ENCODE peak calls at places on chromosomes 2 and 18, in seven cellular contexts. One of them, this sample, is unnamed.

GRCh38 chr2:215921884-215922283 is 91.5 kb downstream of the MREG start:
- DNase-seq in GM23248: peak
- DNase-seq in endothelial cell of umbilical vein: peak
- DNase-seq in thoracic aorta: no peak
- DNase-seq in adrenal gland: peak
- DNase-seq in heart left ventricle: no peak
- DNase-seq in lower lobe of right lung: no peak
- DNase-seq in this sample: no peak

GRCh38 chr18:29251681-29252080 is 1074.8 kb upstream of the CDH2 start:
- DNase-seq in GM23248: no peak
- DNase-seq in endothelial cell of umbilical vein: no peak
- DNase-seq in thoracic aorta: no peak
- DNase-seq in adrenal gland: no peak
- DNase-seq in heart left ventricle: no peak
- DNase-seq in lower lobe of right lung: no peak
- DNase-seq in this sample: no peak

GRCh38 chr2:98909381-98910211 is 26.4 kb downstream of the CRACDL start:
- DNase-seq in GM23248: peak
- DNase-seq in endothelial cell of umbilical vein: peak
- DNase-seq in thoracic aorta: no peak
- DNase-seq in adrenal gland: no peak
- DNase-seq in heart left ventricle: peak
- DNase-seq in lower lobe of right lung: peak
- DNase-seq in this sample: no peak

GRCh38 chr2:217822296-217823252 is 180.2 kb downstream of the TNS1 start:
- DNase-seq in GM23248: peak
- DNase-seq in endothelial cell of umbilical vein: no peak
- DNase-seq in thoracic aorta: peak
- DNase-seq in adrenal gland: peak
- DNase-seq in heart left ventricle: no peak
- DNase-seq in lower lobe of right lung: peak
- DNase-seq in this sample: no peak

GRCh38 chr18:31825772-31826171 is 65.1 kb upstream of the SLC25A52 start:
- DNase-seq in GM23248: no peak
- DNase-seq in endothelial cell of umbilical vein: no peak
- DNase-seq in thoracic aorta: no peak
- DNase-seq in adrenal gland: no peak
- DNase-seq in heart left ventricle: no peak
- DNase-seq in lower lobe of right lung: no peak
- DNase-seq in this sample: no peak

GRCh38 chr2:18119883-18120282 is 241.4 kb downstream of the KCNS3 start:
- DNase-seq in GM23248: peak
- DNase-seq in endothelial cell of umbilical vein: no peak
- DNase-seq in thoracic aorta: peak
- DNase-seq in adrenal gland: no peak
- DNase-seq in heart left ventricle: no peak
- DNase-seq in lower lobe of right lung: no peak
- DNase-seq in this sample: no peak

GRCh38 chr2:172927381-172928357 is 148.0 kb upstream of the MAP3K20 start:
- DNase-seq in GM23248: peak
- DNase-seq in endothelial cell of umbilical vein: peak
- DNase-seq in thoracic aorta: peak
- DNase-seq in adrenal gland: peak
- DNase-seq in heart left ventricle: peak
- DNase-seq in lower lobe of right lung: no peak
- DNase-seq in this sample: no peak

GRCh38 chr18:9146224-9146623 is 9.6 kb downstream of the ANKRD12 start:
- DNase-seq in GM23248: no peak
- DNase-seq in endothelial cell of umbilical vein: no peak
- DNase-seq in thoracic aorta: no peak
- DNase-seq in adrenal gland: no peak
- DNase-seq in heart left ventricle: no peak
- DNase-seq in lower lobe of right lung: no peak
- DNase-seq in this sample: no peak

GRCh38 chr2:228938629-228939028 is 332.5 kb downstream of the PID1 start:
- DNase-seq in GM23248: peak
- DNase-seq in endothelial cell of umbilical vein: no peak
- DNase-seq in thoracic aorta: no peak
- DNase-seq in adrenal gland: no peak
- DNase-seq in heart left ventricle: no peak
- DNase-seq in lower lobe of right lung: no peak
- DNase-seq in this sample: no peak

GRCh38 chr2:21643180-21643579 is 519.4 kb downstream of the TDRD15 start:
- DNase-seq in GM23248: no peak
- DNase-seq in endothelial cell of umbilical vein: no peak
- DNase-seq in thoracic aorta: no peak
- DNase-seq in adrenal gland: no peak
- DNase-seq in heart left ventricle: no peak
- DNase-seq in lower lobe of right lung: no peak
- DNase-seq in this sample: no peak

GRCh38 chr2:157936464-157936863 is 60.3 kb upstream of the ACVR1 start:
- DNase-seq in GM23248: peak
- DNase-seq in endothelial cell of umbilical vein: no peak
- DNase-seq in thoracic aorta: no peak
- DNase-seq in adrenal gland: no peak
- DNase-seq in heart left ventricle: no peak
- DNase-seq in lower lobe of right lung: no peak
- DNase-seq in this sample: no peak

GRCh38 chr18:61742555-61743429 is 150.0 kb downstream of the RNF152 start:
- DNase-seq in GM23248: no peak
- DNase-seq in endothelial cell of umbilical vein: no peak
- DNase-seq in thoracic aorta: peak
- DNase-seq in adrenal gland: peak
- DNase-seq in heart left ventricle: peak
- DNase-seq in lower lobe of right lung: no peak
- DNase-seq in this sample: no peak

GRCh38 chr2:8316356-8316755 is 365.5 kb upstream of the ID2 start:
- DNase-seq in GM23248: no peak
- DNase-seq in endothelial cell of umbilical vein: no peak
- DNase-seq in thoracic aorta: no peak
- DNase-seq in adrenal gland: no peak
- DNase-seq in heart left ventricle: no peak
- DNase-seq in lower lobe of right lung: no peak
- DNase-seq in this sample: no peak

GRCh38 chr2:150916434-150916833 is 345.2 kb downstream of the RBM43 start:
- DNase-seq in GM23248: no peak
- DNase-seq in endothelial cell of umbilical vein: no peak
- DNase-seq in thoracic aorta: no peak
- DNase-seq in adrenal gland: no peak
- DNase-seq in heart left ventricle: no peak
- DNase-seq in lower lobe of right lung: no peak
- DNase-seq in this sample: no peak

GRCh38 chr2:217800433-217801114 is 202.2 kb downstream of the TNS1 start:
- DNase-seq in GM23248: no peak
- DNase-seq in endothelial cell of umbilical vein: no peak
- DNase-seq in thoracic aorta: peak
- DNase-seq in adrenal gland: no peak
- DNase-seq in heart left ventricle: no peak
- DNase-seq in lower lobe of right lung: no peak
- DNase-seq in this sample: no peak

GRCh38 chr2:159613515-159614336 is 2.6 kb downstream of the BAZ2B start:
- DNase-seq in GM23248: peak
- DNase-seq in endothelial cell of umbilical vein: peak
- DNase-seq in thoracic aorta: no peak
- DNase-seq in adrenal gland: no peak
- DNase-seq in heart left ventricle: no peak
- DNase-seq in lower lobe of right lung: no peak
- DNase-seq in this sample: no peak

GRCh38 chr2:133736674-133737073 is 168.4 kb upstream of the NCKAP5 start:
- DNase-seq in GM23248: no peak
- DNase-seq in endothelial cell of umbilical vein: no peak
- DNase-seq in thoracic aorta: no peak
- DNase-seq in adrenal gland: no peak
- DNase-seq in heart left ventricle: no peak
- DNase-seq in lower lobe of right lung: no peak
- DNase-seq in this sample: no peak

GRCh38 chr2:80863166-80863714 is 558.7 kb upstream of the LRRTM1 start:
- DNase-seq in GM23248: no peak
- DNase-seq in endothelial cell of umbilical vein: no peak
- DNase-seq in thoracic aorta: no peak
- DNase-seq in adrenal gland: no peak
- DNase-seq in heart left ventricle: no peak
- DNase-seq in lower lobe of right lung: no peak
- DNase-seq in this sample: no peak

GRCh38 chr2:203437516-203437915 is 97.6 kb downstream of the RAPH1 start:
- DNase-seq in GM23248: peak
- DNase-seq in endothelial cell of umbilical vein: no peak
- DNase-seq in thoracic aorta: no peak
- DNase-seq in adrenal gland: no peak
- DNase-seq in heart left ventricle: no peak
- DNase-seq in lower lobe of right lung: no peak
- DNase-seq in this sample: no peak

GRCh38 chr2:25305809-25306208 is 35.9 kb downstream of the DNMT3A start:
- DNase-seq in GM23248: no peak
- DNase-seq in endothelial cell of umbilical vein: no peak
- DNase-seq in thoracic aorta: no peak
- DNase-seq in adrenal gland: no peak
- DNase-seq in heart left ventricle: no peak
- DNase-seq in lower lobe of right lung: no peak
- DNase-seq in this sample: no peak

GRCh38 chr2:236896677-236897076 is 189.0 kb upstream of the COPS8 start:
- DNase-seq in GM23248: no peak
- DNase-seq in endothelial cell of umbilical vein: no peak
- DNase-seq in thoracic aorta: no peak
- DNase-seq in adrenal gland: no peak
- DNase-seq in heart left ventricle: no peak
- DNase-seq in lower lobe of right lung: no peak
- DNase-seq in this sample: no peak

GRCh38 chr18:44325903-44326650 is 354.6 kb upstream of the SETBP1 start:
- DNase-seq in GM23248: peak
- DNase-seq in endothelial cell of umbilical vein: peak
- DNase-seq in thoracic aorta: no peak
- DNase-seq in adrenal gland: peak
- DNase-seq in heart left ventricle: peak
- DNase-seq in lower lobe of right lung: no peak
- DNase-seq in this sample: no peak

GRCh38 chr2:218282173-218282991 is 9.9 kb downstream of the TMBIM1 start:
- DNase-seq in GM23248: peak
- DNase-seq in endothelial cell of umbilical vein: peak
- DNase-seq in thoracic aorta: peak
- DNase-seq in adrenal gland: peak
- DNase-seq in heart left ventricle: no peak
- DNase-seq in lower lobe of right lung: peak
- DNase-seq in this sample: peak

GRCh38 chr2:191321861-191322662 is 76.9 kb downstream of the MYO1B start:
- DNase-seq in GM23248: peak
- DNase-seq in endothelial cell of umbilical vein: peak
- DNase-seq in thoracic aorta: no peak
- DNase-seq in adrenal gland: no peak
- DNase-seq in heart left ventricle: peak
- DNase-seq in lower lobe of right lung: no peak
- DNase-seq in this sample: no peak

GRCh38 chr2:180291552-180292421 is 284.7 kb upstream of the CWC22 start:
- DNase-seq in GM23248: peak
- DNase-seq in endothelial cell of umbilical vein: no peak
- DNase-seq in thoracic aorta: no peak
- DNase-seq in adrenal gland: no peak
- DNase-seq in heart left ventricle: no peak
- DNase-seq in lower lobe of right lung: no peak
- DNase-seq in this sample: no peak

GRCh38 chr2:234997389-234997788 is 45.6 kb downstream of the SH3BP4 start:
- DNase-seq in GM23248: no peak
- DNase-seq in endothelial cell of umbilical vein: peak
- DNase-seq in thoracic aorta: no peak
- DNase-seq in adrenal gland: no peak
- DNase-seq in heart left ventricle: no peak
- DNase-seq in lower lobe of right lung: no peak
- DNase-seq in this sample: no peak
- H3K27ac ChIP-seq in GM23248: no peak
- H3K27ac ChIP-seq in endothelial cell of umbilical vein: peak
- H3K27ac ChIP-seq in thoracic aorta: no peak
- H3K27ac ChIP-seq in adrenal gland: no peak
- H3K27ac ChIP-seq in heart left ventricle: no peak
- H3K27ac ChIP-seq in lower lobe of right lung: no peak
- H3K27ac ChIP-seq in this sample: no peak

GRCh38 chr18:21366896-21367295 is 124.9 kb downstream of the GREB1L start:
- DNase-seq in GM23248: no peak
- DNase-seq in endothelial cell of umbilical vein: no peak
- DNase-seq in thoracic aorta: no peak
- DNase-seq in adrenal gland: no peak
- DNase-seq in heart left ventricle: no peak
- DNase-seq in lower lobe of right lung: no peak
- DNase-seq in this sample: no peak

GRCh38 chr18:21361297-21361880 is 119.4 kb downstream of the GREB1L start:
- DNase-seq in GM23248: peak
- DNase-seq in endothelial cell of umbilical vein: no peak
- DNase-seq in thoracic aorta: no peak
- DNase-seq in adrenal gland: no peak
- DNase-seq in heart left ventricle: no peak
- DNase-seq in lower lobe of right lung: no peak
- DNase-seq in this sample: no peak

GRCh38 chr18:21362921-21363320 is 120.9 kb downstream of the GREB1L start:
- DNase-seq in GM23248: peak
- DNase-seq in endothelial cell of umbilical vein: no peak
- DNase-seq in thoracic aorta: no peak
- DNase-seq in adrenal gland: no peak
- DNase-seq in heart left ventricle: no peak
- DNase-seq in lower lobe of right lung: no peak
- DNase-seq in this sample: no peak

GRCh38 chr18:21364471-21364870 is 122.4 kb downstream of the GREB1L start:
- DNase-seq in GM23248: no peak
- DNase-seq in endothelial cell of umbilical vein: no peak
- DNase-seq in thoracic aorta: no peak
- DNase-seq in adrenal gland: no peak
- DNase-seq in heart left ventricle: no peak
- DNase-seq in lower lobe of right lung: no peak
- DNase-seq in this sample: no peak

DNA sequence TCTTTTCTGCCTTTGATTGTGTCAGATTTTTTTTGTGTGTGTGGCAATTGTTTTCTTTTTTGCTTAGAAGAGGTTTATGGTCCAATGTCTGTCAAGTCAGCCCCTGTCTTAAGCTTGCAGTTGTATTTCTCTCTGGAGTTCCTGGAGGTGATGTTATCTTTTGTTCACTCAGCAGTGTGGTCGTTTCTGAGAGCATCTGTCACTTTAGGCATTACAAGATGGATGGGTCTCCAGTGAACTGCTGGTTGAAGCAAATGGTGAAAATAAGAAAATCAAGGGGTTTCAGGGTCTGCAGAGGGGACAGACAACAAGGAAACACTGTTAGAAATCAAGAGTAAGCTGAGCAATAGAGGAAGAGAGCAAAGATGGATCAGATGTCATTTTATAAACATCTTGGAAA is 121.4 kb downstream of the GREB1L start:
- DNase-seq in GM23248: no peak
- DNase-seq in endothelial cell of umbilical vein: no peak
- DNase-seq in thoracic aorta: no peak
- DNase-seq in adrenal gland: no peak
- DNase-seq in heart left ventricle: no peak
- DNase-seq in lower lobe of right lung: no peak
- DNase-seq in this sample: no peak
- H3K27ac ChIP-seq in GM23248: no peak
- H3K27ac ChIP-seq in endothelial cell of umbilical vein: no peak
- H3K27ac ChIP-seq in thoracic aorta: no peak
- H3K27ac ChIP-seq in adrenal gland: no peak
- H3K27ac ChIP-seq in heart left ventricle: no peak
- H3K27ac ChIP-seq in lower lobe of right lung: no peak
- H3K27ac ChIP-seq in this sample: no peak

GRCh38 chr2:15359716-15360531 is 201.2 kb downstream of the NBAS start:
- DNase-seq in GM23248: peak
- DNase-seq in endothelial cell of umbilical vein: peak
- DNase-seq in thoracic aorta: no peak
- DNase-seq in adrenal gland: peak
- DNase-seq in heart left ventricle: no peak
- DNase-seq in lower lobe of right lung: no peak
- DNase-seq in this sample: no peak
- H3K27ac ChIP-seq in GM23248: peak
- H3K27ac ChIP-seq in endothelial cell of umbilical vein: peak
- H3K27ac ChIP-seq in thoracic aorta: no peak
- H3K27ac ChIP-seq in adrenal gland: no peak
- H3K27ac ChIP-seq in heart left ventricle: no peak
- H3K27ac ChIP-seq in lower lobe of right lung: no peak
- H3K27ac ChIP-seq in this sample: no peak

GRCh38 chr18:34820360-34820759 is 110.3 kb downstream of the DTNA start:
- DNase-seq in GM23248: no peak
- DNase-seq in endothelial cell of umbilical vein: no peak
- DNase-seq in thoracic aorta: no peak
- DNase-seq in adrenal gland: no peak
- DNase-seq in heart left ventricle: no peak
- DNase-seq in lower lobe of right lung: no peak
- DNase-seq in this sample: no peak
- H3K27ac ChIP-seq in GM23248: no peak
- H3K27ac ChIP-seq in endothelial cell of umbilical vein: no peak
- H3K27ac ChIP-seq in thoracic aorta: no peak
- H3K27ac ChIP-seq in adrenal gland: no peak
- H3K27ac ChIP-seq in heart left ventricle: no peak
- H3K27ac ChIP-seq in lower lobe of right lung: no peak
- H3K27ac ChIP-seq in this sample: peak